ENCODE peak calls at places on chromosomes 6 and 20, in five cellular contexts. S, V, D, T and A are unnamed samples.

GRCh38 chr20:1185781-1186334 is 1.1 kb upstream of the TMEM74B start:
- DNase-seq in S (peak), V (no peak), D (no peak), T (peak), A (peak)

GRCh38 chr6:157148391-157149323 is 174.7 kb downstream of the TMEM242 start:
- DNase-seq in S (no peak), V (no peak), D (no peak), T (peak), A (peak)

GRCh38 chr20:31837896-31838397 is 7.5 kb downstream of the FOXS1 start:
- DNase-seq in S (no peak), V (peak), D (no peak), T (peak), A (peak)

GRCh38 chr6:150929403-150929802 is 63.9 kb downstream of the MTHFD1L start:
- DNase-seq in S (no peak), V (no peak), D (no peak), T (no peak), A (no peak)

GRCh38 chr6:79421707-79422484 is 115.3 kb downstream of the LCA5 start:
- DNase-seq in S (no peak), V (no peak), D (no peak), T (peak), A (no peak)

GRCh38 chr6:37192669-37193068 is 22.7 kb downstream of the PIM1 start:
- DNase-seq in S (no peak), V (no peak), D (no peak), T (no peak), A (no peak)

GRCh38 chr20:31869942-31870702 is at the start of the genes DUSP15 and TTLL9:
- DNase-seq in S (peak), V (peak), D (no peak), T (no peak), A (no peak)

GRCh38 chr6:24547243-24547642 is 52.5 kb downstream of the ALDH5A1 start:
- DNase-seq in S (no peak), V (no peak), D (no peak), T (no peak), A (no peak)

GRCh38 chr20:40331699-40332098 is 357.3 kb downstream of the MAFB start:
- DNase-seq in S (no peak), V (peak), D (peak), T (no peak), A (no peak)

GRCh38 chr20:35661013-35661412 is 3.7 kb downstream of the CPNE1 start:
- DNase-seq in S (no peak), V (no peak), D (no peak), T (no peak), A (no peak)

GRCh38 chr6:14310955-14311354 is 193.4 kb downstream of the CD83 start:
- DNase-seq in S (no peak), V (no peak), D (no peak), T (no peak), A (no peak)

GRCh38 chr6:28537509-28538140 is 11.9 kb downstream of the GPX5 start:
- DNase-seq in S (no peak), V (no peak), D (peak), T (peak), A (no peak)

GRCh38 chr20:51002633-51003032 is 20.3 kb downstream of the KCNG1 start:
- DNase-seq in S (no peak), V (peak), D (no peak), T (no peak), A (no peak)

GRCh38 chr6:166318649-166319600 is 10.7 kb upstream of the PRR18 start:
- DNase-seq in S (no peak), V (no peak), D (no peak), T (no peak), A (no peak)

GRCh38 chr6:86192123-86192522 is 549.4 kb upstream of the SYNCRIP start:
- DNase-seq in S (no peak), V (no peak), D (no peak), T (peak), A (peak)

GRCh38 chr20:19758888-19759331 is 852 bp downstream of the RIN2 start:
- DNase-seq in S (peak), V (no peak), D (peak), T (peak), A (no peak)

GRCh38 chr20:58695895-58696375 is 3.3 kb downstream of the NPEPL1 start:
- DNase-seq in S (no peak), V (peak), D (no peak), T (no peak), A (no peak)

GRCh38 chr6:73652637-73653570 is 888 bp downstream of the SLC17A5 start:
- DNase-seq in S (peak), V (peak), D (no peak), T (peak), A (peak)

GRCh38 chr20:41005361-41005729 is 23.3 kb upstream of the TOP1 start:
- DNase-seq in S (peak), V (no peak), D (peak), T (peak), A (peak)

GRCh38 chr20:56554869-56555268 is 21.8 kb downstream of the FAM209B start:
- DNase-seq in S (no peak), V (no peak), D (no peak), T (peak), A (peak)

GRCh38 chr20:4091332-4092135 is 76.2 kb upstream of the RNF24 start:
- DNase-seq in S (peak), V (peak), D (no peak), T (peak), A (no peak)

GRCh38 chr20:10109621-10110020 is 74.8 kb downstream of the ANKEF1 start:
- DNase-seq in S (no peak), V (no peak), D (no peak), T (no peak), A (no peak)

GRCh38 chr6:160799801-160800200 is 97.8 kb downstream of the PLG start:
- DNase-seq in S (no peak), V (no peak), D (no peak), T (no peak), A (no peak)

GRCh38 chr20:31560900-31561598 is 44.0 kb upstream of the ID1 start:
- DNase-seq in S (peak), V (no peak), D (no peak), T (peak), A (peak)

GRCh38 chr6:7976485-7977010 is 66.0 kb upstream of the TXNDC5 start:
- DNase-seq in S (no peak), V (no peak), D (no peak), T (no peak), A (no peak)

GRCh38 chr6:35063701-35064507 is 77.2 kb downstream of the TCP11 start:
- DNase-seq in S (no peak), V (peak), D (no peak), T (no peak), A (no peak)

GRCh38 chr6:164151161-164151728 is 736.7 kb downstream of the QKI start:
- DNase-seq in S (no peak), V (no peak), D (no peak), T (no peak), A (no peak)

GRCh38 chr6:114024746-114025145 is 53.8 kb upstream of the HDAC2 start:
- DNase-seq in S (no peak), V (no peak), D (no peak), T (no peak), A (no peak)

GRCh38 chr20:11387189-11387754 is 530.4 kb upstream of the BTBD3 start:
- DNase-seq in S (no peak), V (no peak), D (no peak), T (peak), A (peak)

GRCh38 chr20:23257848-23258746 is 92.5 kb upstream of the NXT1 start:
- DNase-seq in S (no peak), V (no peak), D (peak), T (no peak), A (peak)

GRCh38 chr6:74705451-74705850 is 500.4 kb downstream of the COL12A1 start:
- DNase-seq in S (no peak), V (no peak), D (no peak), T (no peak), A (no peak)

GRCh38 chr20:64106981-64107735 is at the start of gene NPBWR2:
- DNase-seq in S (no peak), V (peak), D (no peak), T (no peak), A (no peak)

GRCh38 chr6:139881728-139882211 is 507.3 kb upstream of the CITED2 start:
- DNase-seq in S (no peak), V (no peak), D (no peak), T (peak), A (peak)

GRCh38 chr20:58884966-58885365 is 32.5 kb downstream of the GNAS start:
- DNase-seq in S (no peak), V (no peak), D (no peak), T (no peak), A (no peak)

GRCh38 chr6:121437861-121438651 is 2.6 kb downstream of the GJA1 start:
- DNase-seq in S (no peak), V (no peak), D (no peak), T (peak), A (no peak)

GRCh38 chr6:84536914-84537638 is 227.3 kb downstream of the TBX18 start:
- DNase-seq in S (no peak), V (no peak), D (no peak), T (peak), A (no peak)

GRCh38 chr6:67615796-67616195 is 1019.3 kb upstream of the ADGRB3 start:
- DNase-seq in S (no peak), V (no peak), D (no peak), T (no peak), A (no peak)

GRCh38 chr6:113529191-113529590 is 328.0 kb upstream of the MARCKS start:
- DNase-seq in S (no peak), V (no peak), D (no peak), T (no peak), A (no peak)

GRCh38 chr6:40809627-40810026 is 222.5 kb upstream of the LRFN2 start:
- DNase-seq in S (no peak), V (no peak), D (no peak), T (no peak), A (no peak)

GRCh38 chr6:138691595-138692057 is 81.9 kb upstream of the CCDC28A start:
- DNase-seq in S (no peak), V (no peak), D (no peak), T (peak), A (peak)

GRCh38 chr6:138690975-138691594 is 82.5 kb upstream of the CCDC28A start:
- DNase-seq in S (no peak), V (no peak), D (no peak), T (no peak), A (no peak)

GRCh38 chr6:138692058-138692977 is 81.3 kb upstream of the CCDC28A start:
- DNase-seq in S (peak), V (peak), D (peak), T (peak), A (peak)

GRCh38 chr6:138695193-138695592 is 78.4 kb upstream of the CCDC28A start:
- DNase-seq in S (no peak), V (no peak), D (no peak), T (no peak), A (no peak)

DNA sequence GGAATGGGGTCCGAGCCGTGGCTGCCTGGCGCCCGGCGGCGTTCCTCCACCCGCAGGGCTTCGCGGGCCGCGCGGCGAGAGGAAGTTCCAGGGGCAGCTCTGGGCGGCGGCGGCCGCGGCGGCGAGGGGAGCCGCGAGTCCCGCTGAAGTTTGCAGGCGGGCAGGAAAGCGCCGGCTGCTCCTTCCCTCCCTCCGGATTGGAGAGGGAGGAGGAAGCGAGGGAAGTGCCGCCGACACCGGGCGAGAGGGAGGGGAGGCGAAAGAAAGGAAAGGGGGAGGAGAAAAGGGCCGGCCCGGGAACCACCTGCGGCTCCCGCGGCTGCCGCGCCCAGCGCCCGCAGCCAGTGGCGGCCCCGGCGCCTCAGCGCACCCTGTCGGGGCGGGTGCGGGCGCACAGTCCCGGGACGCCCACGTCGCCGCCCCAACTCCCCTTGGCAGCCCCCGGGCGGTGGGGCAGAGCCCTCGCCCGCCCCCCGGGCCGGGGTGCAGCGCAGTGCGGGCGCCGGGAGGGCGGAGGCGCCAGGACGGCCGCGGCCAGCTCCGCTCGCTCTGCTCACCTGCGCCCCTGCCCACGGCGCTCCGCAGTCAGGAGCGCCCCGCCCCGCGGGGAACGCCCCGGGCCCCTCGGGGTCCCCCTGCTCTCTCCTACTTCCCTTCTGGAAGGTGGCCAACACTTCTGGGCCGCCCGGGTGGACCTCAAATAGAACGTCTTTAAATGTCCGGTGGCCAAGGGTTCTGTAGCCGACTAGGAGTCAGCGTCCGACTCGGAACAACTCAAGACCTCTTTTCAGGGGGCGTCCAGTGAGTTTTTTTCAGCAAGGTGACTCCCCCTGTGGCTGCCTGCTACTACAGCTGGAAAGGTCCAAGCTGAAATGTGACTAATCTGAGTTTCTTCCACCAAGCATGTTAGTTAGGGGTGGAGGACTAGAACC is 80.3 kb upstream of the CCDC28A start:
- DNase-seq in S (peak), V (peak), D (no peak), T (peak), A (peak)
- TF ChIP-seq POLR2A in S (peak), V (no peak), D (no peak), T (peak), A (peak)

GRCh38 chr20:62370807-62371587 is 3.9 kb upstream of the LAMA5 start:
- DNase-seq in S (no peak), V (no peak), D (no peak), T (no peak), A (no peak)
- TF ChIP-seq POLR2A in S (no peak), V (no peak), D (no peak), T (no peak), A (no peak)

GRCh38 chr6:80640176-80640575 is 533.7 kb downstream of the BCKDHB start:
- DNase-seq in S (no peak), V (no peak), D (no peak), T (no peak), A (no peak)

GRCh38 chr6:80636689-80637088 is 530.2 kb downstream of the BCKDHB start:
- DNase-seq in S (no peak), V (no peak), D (no peak), T (no peak), A (no peak)

GRCh38 chr6:80637312-80637711 is 530.8 kb downstream of the BCKDHB start:
- DNase-seq in S (no peak), V (no peak), D (no peak), T (no peak), A (no peak)

GRCh38 chr6:80639243-80639642 is 532.8 kb downstream of the BCKDHB start:
- DNase-seq in S (no peak), V (no peak), D (no peak), T (peak), A (no peak)

GRCh38 chr6:80638222-80639055 is 532.0 kb downstream of the BCKDHB start:
- DNase-seq in S (peak), V (no peak), D (no peak), T (peak), A (peak)
- TF ChIP-seq POLR2A in S (no peak), V (no peak), D (no peak), T (peak), A (peak)

GRCh38 chr20:43516251-43516824 is 8.8 kb downstream of the L3MBTL1 start:
- DNase-seq in S (no peak), V (no peak), D (no peak), T (no peak), A (no peak)

GRCh38 chr20:43513298-43514061 is 6.0 kb downstream of the L3MBTL1 start:
- DNase-seq in S (no peak), V (peak), D (no peak), T (no peak), A (no peak)

GRCh38 chr20:43515628-43516027 is 8.1 kb downstream of the L3MBTL1 start:
- DNase-seq in S (no peak), V (no peak), D (no peak), T (no peak), A (no peak)

GRCh38 chr20:43511879-43512278 is 4.4 kb downstream of the L3MBTL1 start:
- DNase-seq in S (no peak), V (no peak), D (no peak), T (no peak), A (no peak)

GRCh38 chr20:43514062-43514971 is 6.8 kb downstream of the L3MBTL1 start:
- DNase-seq in S (peak), V (peak), D (peak), T (no peak), A (peak)
- TF ChIP-seq POLR2A in S (peak), V (no peak), D (no peak), T (no peak), A (peak)

DNA sequence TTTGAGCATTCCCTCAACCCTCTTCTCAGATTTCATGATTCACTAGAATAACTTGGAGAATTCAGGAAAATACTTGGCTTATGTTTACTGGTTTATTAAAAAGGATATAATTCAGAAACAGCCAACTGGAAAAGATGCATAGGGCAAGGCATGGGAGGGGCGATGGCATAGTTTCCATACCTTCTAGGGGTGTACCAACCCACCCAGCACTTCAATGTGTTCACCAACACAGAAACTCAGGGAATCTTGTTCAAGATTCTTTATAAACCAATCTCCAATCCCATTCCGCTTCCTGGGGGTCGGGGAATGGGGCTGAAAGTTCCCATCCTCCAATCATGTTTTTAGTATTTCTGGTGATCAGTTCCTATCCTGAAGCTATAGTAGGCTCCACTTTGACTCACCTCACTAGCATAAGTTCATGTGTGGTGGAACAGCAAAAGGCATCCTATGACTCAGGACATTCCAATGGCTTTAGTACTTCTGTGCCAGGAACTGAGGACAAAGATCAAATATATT is 164.4 kb downstream of the SIM1 start:
- DNase-seq in S (no peak), V (no peak), D (no peak), T (peak), A (peak)
- TF ChIP-seq POLR2A in S (no peak), V (no peak), D (no peak), T (no peak), A (no peak)

GRCh38 chr6:88377976-88378580 is 211.9 kb upstream of the CNR1 start:
- DNase-seq in S (no peak), V (no peak), D (no peak), T (no peak), A (no peak)

GRCh38 chr6:88378639-88379038 is 212.5 kb upstream of the CNR1 start:
- DNase-seq in S (no peak), V (no peak), D (no peak), T (no peak), A (no peak)

GRCh38 chr6:88374556-88374955 is 208.4 kb upstream of the CNR1 start:
- DNase-seq in S (no peak), V (no peak), D (no peak), T (no peak), A (no peak)

GRCh38 chr6:88376759-88377387 is 210.7 kb upstream of the CNR1 start:
- DNase-seq in S (no peak), V (no peak), D (no peak), T (no peak), A (no peak)

DNA sequence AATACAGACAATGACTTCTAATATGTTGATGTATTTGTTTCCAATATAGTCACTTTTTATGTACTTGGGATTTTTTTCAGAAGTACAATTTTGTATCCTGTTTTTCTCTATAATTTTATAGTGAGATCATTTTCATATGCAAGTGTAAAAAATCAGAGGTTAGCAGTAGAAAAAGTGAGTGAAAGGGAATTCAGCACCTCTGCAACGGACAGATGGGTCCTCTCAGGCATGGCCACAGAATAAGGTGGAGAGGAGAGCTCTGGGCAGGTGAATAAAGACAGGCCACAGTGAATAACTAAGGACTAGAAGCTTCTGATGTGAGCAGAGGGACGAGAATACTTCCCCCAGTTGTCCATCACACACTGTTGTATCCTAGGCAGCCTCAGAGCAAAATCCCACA is 210.1 kb upstream of the CNR1 start:
- DNase-seq in S (no peak), V (no peak), D (no peak), T (no peak), A (no peak)
- TF ChIP-seq POLR2A in S (no peak), V (no peak), D (no peak), T (no peak), A (no peak)

GRCh38 chr6:43630980-43631619 is 2.0 kb upstream of the GTPBP2 start:
- DNase-seq in S (no peak), V (no peak), D (no peak), T (no peak), A (no peak)
- TF ChIP-seq POLR2A in S (no peak), V (no peak), D (no peak), T (no peak), A (no peak)